ENCODE peak calls at places on chromosomes 16 and 17, in four cellular contexts. Y, P, K and Z are unnamed samples.

GRCh38 chr17:81336296-81336929 is 41.3 kb upstream of the SLC38A10 start:
- DNase-seq in K (no peak), Y (no peak), P (no peak), Z (no peak)

GRCh38 chr16:87464691-87465300 is 28.0 kb downstream of the ZCCHC14 start:
- DNase-seq in P (no peak), K (peak; percentile 66), Y (no peak), Z (no peak)

GRCh38 chr16:84813141-84813933 is 6.4 kb upstream of the CRISPLD2 start:
- DNase-seq in P (no peak), Y (no peak), K (peak; percentile 74), Z (no peak)

GRCh38 chr17:74780443-74781238 is 4.5 kb upstream of the NAT9 start:
- DNase-seq in K (peak; percentile 52), Y (no peak), P (peak; percentile 61), Z (peak; percentile 88)

GRCh38 chr16:14148016-14148415 is 76.9 kb downstream of the MRTFB start:
- DNase-seq in P (no peak), K (no peak), Y (no peak), Z (no peak)

GRCh38 chr17:61816538-61816937 is 46.8 kb downstream of the BRIP1 start:
- DNase-seq in P (no peak), Y (no peak), K (no peak), Z (no peak)

GRCh38 chr17:36948717-36949460 is at the start of gene AATF:
- DNase-seq in Y (peak; percentile 83), K (peak; percentile 94), P (peak; percentile 89), Z (peak; percentile 90)

GRCh38 chr17:80441133-80441578 is 26.2 kb downstream of the ENDOV start:
- DNase-seq in K (peak; percentile 93), Y (no peak), P (no peak), Z (peak; percentile 35)

GRCh38 chr16:70428178-70428998 is 10.5 kb downstream of the ST3GAL2 start:
- DNase-seq in K (peak; percentile 90), P (peak; percentile 51), Y (no peak), Z (peak; percentile 100)

GRCh38 chr16:15032547-15033308 is 23.1 kb downstream of the NTAN1 start:
- DNase-seq in K (peak; percentile 19), Y (no peak), P (no peak), Z (no peak)

GRCh38 chr17:29640413-29640812 is 17.7 kb upstream of the CORO6 start:
- DNase-seq in K (no peak), P (no peak), Y (no peak), Z (no peak)

DNA sequence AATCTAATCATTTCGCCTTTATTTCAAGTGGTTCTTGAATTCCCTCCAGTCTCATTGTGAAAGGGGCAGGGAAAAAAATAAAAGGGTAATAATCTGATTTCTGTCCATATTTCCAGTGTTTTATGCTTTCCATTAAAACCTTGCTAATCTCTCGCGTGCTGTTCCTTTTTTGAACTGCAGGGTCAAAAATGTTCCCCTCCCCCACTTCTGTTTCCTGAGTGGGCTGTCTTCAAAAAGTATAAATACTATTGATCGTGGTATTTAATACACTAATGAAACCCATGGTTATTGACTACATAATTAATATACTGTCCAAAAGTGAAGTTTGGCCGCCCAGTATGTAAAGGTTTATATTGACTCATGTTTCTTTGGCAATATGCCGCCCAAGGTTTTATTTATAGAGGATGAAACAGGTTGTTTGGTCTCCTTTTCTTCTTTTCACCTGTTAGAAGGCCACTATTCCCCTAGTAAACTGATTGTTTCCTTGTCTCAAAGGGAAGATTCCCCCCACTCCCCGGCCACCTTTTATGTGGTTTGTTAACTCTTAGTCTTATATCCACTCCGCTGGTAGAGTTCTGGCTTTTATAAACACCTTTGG is 69.7 kb downstream of the RPA1 start:
- DNase-seq in P (no peak), Y (no peak), K (no peak), Z (no peak)
- TF ChIP-seq CTCF in P (peak; percentile 41), Y (no peak), K (no peak), Z (no peak)

GRCh38 chr16:9013508-9013864 is 49.8 kb upstream of the USP7 start:
- DNase-seq in P (no peak), Y (no peak), K (no peak), Z (no peak)

GRCh38 chr16:9014389-9014788 is 50.7 kb upstream of the USP7 start:
- DNase-seq in P (no peak), K (no peak), Y (no peak), Z (no peak)

GRCh38 chr16:9012330-9012729 is 48.6 kb upstream of the USP7 start:
- DNase-seq in K (no peak), P (no peak), Y (no peak), Z (no peak)

GRCh38 chr16:9015489-9015888 is 51.8 kb upstream of the USP7 start:
- DNase-seq in K (no peak), P (no peak), Y (no peak), Z (peak; percentile 87)

GRCh38 chr16:9012848-9013507 is 49.3 kb upstream of the USP7 start:
- DNase-seq in Y (peak; percentile 82), P (no peak), K (no peak), Z (no peak)
- TF ChIP-seq FOSL1 in Y (no peak), P (no peak), K (no peak), Z (no peak)

DNA sequence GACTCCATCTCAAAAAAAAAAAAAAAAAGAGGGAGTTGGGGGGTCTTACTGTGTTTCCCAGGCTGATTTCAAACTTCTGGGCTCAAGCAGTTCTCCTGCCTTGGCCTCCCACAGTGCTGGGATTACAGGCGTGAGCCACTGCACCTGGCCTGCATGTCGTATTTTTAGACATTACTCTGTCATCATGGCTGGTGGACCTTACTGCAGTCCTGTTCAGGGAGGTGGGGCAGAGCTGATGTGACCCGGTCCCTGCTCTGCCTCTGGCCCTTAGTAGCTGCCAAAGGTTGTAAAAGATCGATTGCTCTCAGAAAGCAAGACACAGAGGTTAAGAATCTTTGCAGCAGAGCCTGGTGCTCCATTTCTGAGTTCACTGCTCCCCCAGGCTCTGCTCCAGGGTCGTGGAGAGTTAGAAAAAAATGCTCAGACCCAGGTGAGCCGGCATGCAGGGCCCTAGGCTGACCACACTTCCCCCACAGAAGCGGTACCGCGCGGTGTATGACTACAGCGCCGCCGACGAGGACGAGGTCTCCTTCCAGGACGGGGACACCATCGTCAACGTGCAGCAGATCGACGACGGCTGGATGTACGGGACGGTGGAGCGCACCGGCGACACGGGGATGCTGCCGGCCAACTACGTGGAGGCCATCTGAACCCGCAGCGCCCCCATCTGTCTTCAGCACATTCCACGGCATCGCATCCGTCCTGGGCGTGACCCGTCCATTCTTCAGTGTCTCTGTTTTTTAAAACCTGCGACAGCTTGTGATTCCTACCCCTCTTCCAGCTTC is 7.1 kb upstream of the LASP1NB start:
- DNase-seq in K (peak; percentile 17), Y (no peak), P (no peak), Z (no peak)
- TF ChIP-seq CTCF in K (no peak), Y (peak; percentile 59), P (no peak), Z (peak; percentile 27)

GRCh38 chr16:69397821-69398521 is 12.2 kb upstream of the TERF2 start:
- DNase-seq in K (no peak), Y (no peak), P (peak; percentile 76), Z (peak; percentile 87)
- TF ChIP-seq FOSL1 in K (peak; percentile 41), Y (no peak), P (peak; percentile 83), Z (peak; percentile 50)

GRCh38 chr17:15409721-15410247 is 57.6 kb downstream of the CDRT4 start:
- DNase-seq in Y (no peak), P (no peak), K (no peak), Z (no peak)

GRCh38 chr17:15406081-15406480 is 61.3 kb downstream of the CDRT4 start:
- DNase-seq in P (no peak), K (no peak), Y (no peak), Z (no peak)

GRCh38 chr17:15411556-15412198 is 55.7 kb downstream of the CDRT4 start:
- DNase-seq in P (no peak), Y (no peak), K (no peak), Z (no peak)

GRCh38 chr17:15405016-15405415 is 62.4 kb downstream of the CDRT4 start:
- DNase-seq in P (no peak), Y (no peak), K (no peak), Z (no peak)

DNA sequence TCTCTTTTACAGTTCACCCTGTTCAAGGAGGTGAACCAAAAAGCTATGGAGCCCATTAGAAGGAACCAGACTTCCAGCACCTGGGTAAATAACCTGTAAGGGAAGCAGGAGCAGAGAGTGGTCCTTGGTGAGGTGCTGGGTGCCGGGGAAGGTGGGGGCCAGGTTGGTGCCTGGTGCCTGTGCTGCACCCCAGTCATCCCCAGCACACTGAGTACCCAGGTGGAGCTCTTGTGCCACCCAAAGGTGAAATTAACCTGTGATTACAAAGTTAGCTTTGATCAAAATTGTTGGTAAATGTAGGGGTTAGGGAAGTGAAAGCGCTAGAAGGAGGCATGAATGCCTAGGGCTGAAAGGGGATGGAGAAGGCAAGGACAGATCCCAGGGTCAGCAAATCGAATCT is 58.6 kb downstream of the CDRT4 start:
- DNase-seq in P (no peak), Y (no peak), K (no peak), Z (no peak)
- TF ChIP-seq CTCF in P (peak; percentile 11), Y (no peak), K (no peak), Z (no peak)